ENCODE peak calls at places on chromosomes 4 and X, in eight cellular contexts. Z is cardiac fibroblast, W is keratinocyte, M is fibroblast of mammary gland, B is ovary, U is left ventricle myocardium inferior, I is transverse colon, V is PC-3. C is an unnamed sample.

GRCh38 chr4:55887594-55887993 is 34.1 kb downstream of the EXOC1 start:
- DNase-seq in Z (peak), U (no peak), V (peak), M (no peak), B (no peak), I (no peak), W (no peak), C (no peak)

GRCh38 chrX:100797359-100797758 is 22.8 kb upstream of the CSTF2 start:
- DNase-seq in V (no peak), M (no peak), W (no peak), Z (no peak), I (no peak), B (no peak), U (no peak), C (no peak)

GRCh38 chrX:35622021-35622420 is 176.1 kb upstream of the MAGEB16 start:
- DNase-seq in W (no peak), Z (no peak), I (no peak), U (no peak), M (no peak), B (no peak), V (peak), C (no peak)

GRCh38 chr4:76420901-76421581 is at the start of gene CCDC158:
- DNase-seq in B (no peak), I (no peak), V (no peak), M (no peak), Z (peak), W (no peak), U (peak), C (peak)

GRCh38 chr4:98510757-98511517 is 147.5 kb downstream of the TSPAN5 start:
- DNase-seq in V (no peak), I (no peak), U (no peak), B (no peak), M (peak), W (no peak), Z (peak), C (peak)

GRCh38 chr4:10098770-10099139 is 17.8 kb downstream of the WDR1 start:
- DNase-seq in M (peak), Z (no peak), W (no peak), I (no peak), B (no peak), V (peak), U (no peak), C (peak)

GRCh38 chr4:3369781-3370660 is 71.7 kb upstream of the HGFAC start:
- DNase-seq in Z (peak), U (peak), I (no peak), W (no peak), B (no peak), V (peak), M (peak), C (peak)

GRCh38 chr4:109972786-109973528 is 60.3 kb downstream of the EGF start:
- DNase-seq in W (no peak), U (no peak), M (no peak), B (no peak), I (peak), V (no peak), Z (no peak), C (no peak)

GRCh38 chr4:25299476-25300203 is 12.9 kb upstream of the ZCCHC4 start:
- DNase-seq in Z (no peak), I (peak), B (no peak), M (no peak), U (no peak), W (no peak), V (peak), C (peak)

GRCh38 chr4:72592076-72592475 is 23.1 kb upstream of the ADAMTS3 start:
- DNase-seq in W (no peak), V (no peak), I (no peak), U (no peak), M (no peak), Z (no peak), B (no peak), C (no peak)

GRCh38 chrX:57329008-57329407 is 42.5 kb downstream of the FAAH2 start:
- DNase-seq in U (no peak), I (no peak), W (no peak), M (no peak), V (peak), B (no peak), Z (no peak), C (peak)

GRCh38 chr4:107913283-107913899 is 18.0 kb upstream of the CYP2U1 start:
- DNase-seq in Z (peak), W (peak), V (peak), B (no peak), M (peak), U (no peak), I (peak), C (peak)

GRCh38 chr4:38230821-38231583 is 270.8 kb downstream of the PTTG2 start:
- DNase-seq in B (no peak), I (no peak), W (no peak), V (no peak), M (no peak), Z (no peak), U (no peak), C (no peak)

GRCh38 chrX:85288992-85289723 is 45.4 kb downstream of the ZNF711 start:
- DNase-seq in U (no peak), W (no peak), V (no peak), B (no peak), Z (no peak), I (no peak), M (no peak), C (no peak)
- TF ChIP-seq CTCF in U (no peak), W (no peak), V (peak), B (no peak), Z (no peak), I (no peak), M (no peak), C (no peak)

DNA sequence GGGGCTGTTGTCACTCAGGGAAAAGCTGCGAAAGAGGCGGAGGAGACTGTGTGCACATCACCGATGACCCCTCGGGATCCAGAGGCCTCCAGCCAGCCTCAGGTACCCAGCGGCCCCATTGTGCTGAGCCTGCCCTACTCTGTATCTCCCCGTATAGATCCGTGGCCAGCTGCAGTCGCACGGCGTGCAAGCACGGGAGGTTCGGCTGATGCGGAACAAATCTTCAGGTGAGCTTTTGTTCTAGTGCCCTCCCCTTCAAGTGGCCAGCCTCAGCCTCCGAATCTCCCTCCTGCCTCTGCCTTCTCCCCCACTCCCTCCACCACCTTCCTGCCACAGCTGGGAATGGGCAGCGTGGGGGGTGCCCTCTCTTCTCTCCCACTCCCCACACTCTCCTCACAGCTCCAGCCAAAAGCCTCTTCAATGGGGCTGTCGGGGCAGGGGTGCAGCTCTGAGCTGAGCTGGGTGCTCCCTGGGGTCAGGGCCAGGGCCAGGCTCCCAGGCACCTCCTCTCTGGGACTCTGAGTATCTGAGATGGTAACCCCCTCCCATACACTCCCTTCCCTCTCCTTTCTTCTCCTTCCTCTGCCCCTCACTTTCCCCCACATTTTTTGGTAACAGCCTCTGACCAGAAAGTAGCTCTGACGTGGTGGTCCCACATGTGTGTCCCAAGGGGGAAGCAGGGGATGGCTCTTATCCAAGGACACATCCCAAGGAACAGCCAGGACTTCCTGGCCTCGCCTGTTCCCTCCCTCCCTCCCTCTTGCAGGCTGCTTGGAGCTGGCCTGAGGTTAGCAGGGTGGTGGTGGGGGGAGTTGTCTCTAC is 20.4 kb upstream of the UBA1 start:
- DNase-seq in W (no peak), U (no peak), B (no peak), V (no peak), Z (no peak), I (no peak), M (no peak), C (no peak)
- H3K4me3 ChIP-seq in W (no peak), U (no peak), B (no peak), V (no peak), Z (no peak), I (no peak), M (no peak), C (no peak)

GRCh38 chr4:104490770-104491395 is 3.8 kb downstream of the CXXC4 start:
- DNase-seq in I (peak), Z (peak), V (peak), M (peak), B (peak), W (no peak), U (peak), C (peak)

GRCh38 chr4:104491826-104492771 is 2.6 kb downstream of the CXXC4 start:
- DNase-seq in B (no peak), Z (peak), I (peak), M (no peak), W (no peak), U (no peak), V (no peak), C (peak)

GRCh38 chr4:104489731-104490095 is 5.0 kb downstream of the CXXC4 start:
- DNase-seq in V (no peak), M (no peak), W (no peak), B (no peak), I (no peak), Z (no peak), U (no peak), C (no peak)

GRCh38 chr4:104491396-104491821 is 3.3 kb downstream of the CXXC4 start:
- DNase-seq in V (no peak), W (no peak), B (peak), U (peak), M (peak), I (peak), Z (peak), C (peak)

DNA sequence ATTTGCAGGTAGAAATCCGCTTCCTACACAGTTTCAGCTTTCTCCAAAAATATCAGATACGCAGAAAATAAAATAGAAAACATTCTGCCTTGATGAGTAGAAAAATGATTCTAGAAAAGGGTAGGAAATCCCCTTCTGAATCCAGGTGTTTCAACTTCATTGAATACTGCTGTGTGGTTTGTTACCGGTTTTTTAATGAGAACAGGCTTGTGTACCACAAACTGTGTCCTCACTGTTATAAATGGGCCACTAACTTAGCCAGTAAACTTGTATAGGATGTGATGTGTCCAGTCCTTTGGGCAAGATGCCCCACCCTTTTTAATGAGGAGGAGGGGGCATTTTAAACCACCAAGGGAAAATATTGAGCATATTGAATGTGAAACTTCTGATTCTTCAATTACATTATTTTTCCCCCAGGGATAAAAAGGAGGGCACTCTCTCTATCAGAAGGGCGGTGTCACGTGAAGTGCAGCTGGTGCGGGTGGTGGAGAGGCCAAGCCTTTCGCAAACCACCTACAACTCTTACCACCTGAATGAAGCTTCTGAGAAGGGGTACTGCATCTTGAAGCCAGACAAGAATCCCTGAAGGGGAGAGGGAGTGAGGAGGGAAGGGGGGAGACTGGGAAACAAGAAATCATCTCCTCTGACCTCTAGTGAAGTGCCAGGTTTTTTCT is 4.5 kb downstream of the CXXC4 start:
- DNase-seq in V (no peak), B (peak), M (no peak), I (peak), U (no peak), Z (no peak), W (no peak), C (no peak)
- TF ChIP-seq CTCF in V (no peak), B (no peak), M (no peak), I (no peak), U (no peak), Z (no peak), W (no peak), C (no peak)

GRCh38 chrX:64662876-64663275 is 267.6 kb upstream of the MTMR8 start:
- DNase-seq in B (no peak), V (no peak), U (no peak), Z (no peak), I (no peak), W (no peak), M (no peak), C (no peak)
- H3K4me3 ChIP-seq in B (no peak), V (no peak), U (no peak), Z (no peak), I (no peak), W (no peak), M (no peak), C (no peak)